ENCODE peak calls at places on chromosome 5, in ten cellular contexts. One of them, this sample, is unnamed. For H3K4me1, the result is how much of the 10 kb centered on the place peaks cover.

GRCh38 chr5:32339878-32340277 is 27.1 kb upstream of the MTMR12 start:
- DNase-seq in neural progenitor cell: no peak
- DNase-seq in mammary epithelial cell: no peak
- DNase-seq in suprapubic skin: no peak
- DNase-seq in left ventricle myocardium inferior: no peak
- DNase-seq in H1: no peak
- DNase-seq in thyroid gland: no peak
- DNase-seq in K562: no peak
- DNase-seq in Peyer's patch: no peak
- DNase-seq in cardiac muscle cell: no peak
- DNase-seq in this sample: no peak

GRCh38 chr5:8897316-8897715 is 648.6 kb downstream of the SEMA5A start:
- DNase-seq in neural progenitor cell: no peak
- DNase-seq in mammary epithelial cell: no peak
- DNase-seq in suprapubic skin: no peak
- DNase-seq in left ventricle myocardium inferior: no peak
- DNase-seq in H1: no peak
- DNase-seq in thyroid gland: peak
- DNase-seq in K562: no peak
- DNase-seq in Peyer's patch: no peak
- DNase-seq in cardiac muscle cell: no peak
- DNase-seq in this sample: no peak

GRCh38 chr5:150398432-150399157 is 14.1 kb downstream of the CD74 start:
- DNase-seq in neural progenitor cell: no peak
- DNase-seq in mammary epithelial cell: no peak
- DNase-seq in suprapubic skin: no peak
- DNase-seq in left ventricle myocardium inferior: no peak
- DNase-seq in H1: no peak
- DNase-seq in thyroid gland: no peak
- DNase-seq in K562: no peak
- DNase-seq in Peyer's patch: peak
- DNase-seq in cardiac muscle cell: no peak
- DNase-seq in this sample: no peak

GRCh38 chr5:87354496-87354895 is 58.2 kb downstream of the CCNH start:
- DNase-seq in neural progenitor cell: no peak
- DNase-seq in mammary epithelial cell: no peak
- DNase-seq in suprapubic skin: no peak
- DNase-seq in left ventricle myocardium inferior: no peak
- DNase-seq in H1: no peak
- DNase-seq in thyroid gland: no peak
- DNase-seq in K562: no peak
- DNase-seq in Peyer's patch: no peak
- DNase-seq in cardiac muscle cell: no peak
- DNase-seq in this sample: no peak

GRCh38 chr5:115601709-115602584 is at the start of gene TICAM2:
- DNase-seq in neural progenitor cell: peak
- DNase-seq in mammary epithelial cell: peak
- DNase-seq in suprapubic skin: peak
- DNase-seq in left ventricle myocardium inferior: peak
- DNase-seq in H1: no peak
- DNase-seq in thyroid gland: peak
- DNase-seq in K562: peak
- DNase-seq in Peyer's patch: peak
- DNase-seq in cardiac muscle cell: peak
- DNase-seq in this sample: no peak

GRCh38 chr5:56047448-56047847 is 52.7 kb upstream of the IL6ST start:
- DNase-seq in neural progenitor cell: no peak
- DNase-seq in mammary epithelial cell: no peak
- DNase-seq in suprapubic skin: no peak
- DNase-seq in left ventricle myocardium inferior: no peak
- DNase-seq in H1: no peak
- DNase-seq in thyroid gland: no peak
- DNase-seq in K562: no peak
- DNase-seq in Peyer's patch: no peak
- DNase-seq in cardiac muscle cell: no peak
- DNase-seq in this sample: no peak

GRCh38 chr5:177361418-177362101 is 3.8 kb downstream of the RGS14 start:
- DNase-seq in neural progenitor cell: no peak
- DNase-seq in mammary epithelial cell: no peak
- DNase-seq in suprapubic skin: no peak
- DNase-seq in left ventricle myocardium inferior: no peak
- DNase-seq in H1: no peak
- DNase-seq in thyroid gland: no peak
- DNase-seq in K562: no peak
- DNase-seq in Peyer's patch: peak
- DNase-seq in cardiac muscle cell: no peak
- DNase-seq in this sample: no peak

GRCh38 chr5:141826674-141827073 is 51.5 kb downstream of the PCDH1 start:
- DNase-seq in neural progenitor cell: no peak
- DNase-seq in mammary epithelial cell: no peak
- DNase-seq in suprapubic skin: no peak
- DNase-seq in left ventricle myocardium inferior: peak
- DNase-seq in H1: no peak
- DNase-seq in thyroid gland: no peak
- DNase-seq in K562: no peak
- DNase-seq in Peyer's patch: no peak
- DNase-seq in cardiac muscle cell: no peak
- DNase-seq in this sample: no peak

GRCh38 chr5:50593681-50594080 is 72.8 kb upstream of the PARP8 start:
- DNase-seq in neural progenitor cell: no peak
- DNase-seq in mammary epithelial cell: no peak
- DNase-seq in suprapubic skin: no peak
- DNase-seq in left ventricle myocardium inferior: no peak
- DNase-seq in H1: no peak
- DNase-seq in thyroid gland: no peak
- DNase-seq in K562: no peak
- DNase-seq in Peyer's patch: peak
- DNase-seq in cardiac muscle cell: no peak
- DNase-seq in this sample: no peak

GRCh38 chr5:130141689-130142320 is 237.5 kb downstream of the CHSY3 start:
- DNase-seq in neural progenitor cell: peak
- DNase-seq in mammary epithelial cell: peak
- DNase-seq in suprapubic skin: no peak
- DNase-seq in left ventricle myocardium inferior: no peak
- DNase-seq in H1: peak
- DNase-seq in thyroid gland: peak
- DNase-seq in K562: peak
- DNase-seq in Peyer's patch: no peak
- DNase-seq in cardiac muscle cell: peak
- DNase-seq in this sample: peak

GRCh38 chr5:107514305-107514704 is 156.4 kb downstream of the EFNA5 start:
- DNase-seq in neural progenitor cell: no peak
- DNase-seq in mammary epithelial cell: peak
- DNase-seq in suprapubic skin: no peak
- DNase-seq in left ventricle myocardium inferior: no peak
- DNase-seq in H1: no peak
- DNase-seq in thyroid gland: no peak
- DNase-seq in K562: no peak
- DNase-seq in Peyer's patch: no peak
- DNase-seq in cardiac muscle cell: no peak
- DNase-seq in this sample: no peak

GRCh38 chr5:165334186-165334585 is 1828.8 kb downstream of the MAT2B start:
- DNase-seq in neural progenitor cell: no peak
- DNase-seq in mammary epithelial cell: peak
- DNase-seq in suprapubic skin: no peak
- DNase-seq in left ventricle myocardium inferior: no peak
- DNase-seq in H1: no peak
- DNase-seq in thyroid gland: no peak
- DNase-seq in K562: no peak
- DNase-seq in Peyer's patch: no peak
- DNase-seq in cardiac muscle cell: no peak
- DNase-seq in this sample: no peak

GRCh38 chr5:148746826-148747535 is 79.4 kb upstream of the ADRB2 start:
- DNase-seq in neural progenitor cell: no peak
- DNase-seq in mammary epithelial cell: peak
- DNase-seq in suprapubic skin: no peak
- DNase-seq in left ventricle myocardium inferior: no peak
- DNase-seq in H1: no peak
- DNase-seq in thyroid gland: no peak
- DNase-seq in K562: peak
- DNase-seq in Peyer's patch: no peak
- DNase-seq in cardiac muscle cell: no peak
- DNase-seq in this sample: no peak

DNA sequence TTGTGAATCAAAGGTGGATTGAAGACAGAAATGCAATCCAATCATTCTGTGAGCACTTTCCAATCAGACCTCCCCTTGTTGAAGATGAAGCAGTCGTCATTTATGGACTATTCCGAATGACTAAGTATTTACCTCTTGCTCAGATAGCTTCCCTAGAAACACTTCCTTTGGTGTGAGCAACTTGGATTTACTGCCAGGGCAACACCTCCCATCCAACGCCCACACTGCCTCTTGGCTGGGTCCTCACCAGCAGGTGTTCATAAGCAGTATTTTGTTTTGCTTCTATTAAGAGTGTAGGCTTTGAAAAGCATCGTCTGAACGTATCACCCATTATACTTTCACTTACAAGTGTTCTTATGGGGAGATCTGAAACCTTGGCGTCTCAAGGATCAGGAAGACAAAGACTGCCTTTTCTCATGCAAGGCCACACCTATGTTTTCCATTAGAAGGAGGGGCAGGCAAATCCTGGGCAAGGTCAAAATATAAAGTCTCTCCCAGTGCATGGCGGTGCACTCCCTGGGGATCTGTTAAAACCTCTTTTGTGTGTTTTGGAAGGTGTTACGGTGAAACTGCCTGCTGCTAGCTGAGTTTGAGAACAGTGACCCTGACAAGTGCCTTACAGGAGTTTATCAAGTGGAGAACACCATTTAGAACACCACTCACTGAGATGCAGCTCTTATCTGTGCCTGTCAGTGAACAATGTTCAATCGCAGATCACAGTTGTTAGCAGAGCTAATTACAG is 10.6 kb upstream of the MARCHF3 start:
- DNase-seq in neural progenitor cell: no peak
- DNase-seq in mammary epithelial cell: peak
- DNase-seq in suprapubic skin: no peak
- DNase-seq in left ventricle myocardium inferior: no peak
- DNase-seq in H1: no peak
- DNase-seq in thyroid gland: peak
- DNase-seq in K562: peak
- DNase-seq in Peyer's patch: no peak
- DNase-seq in cardiac muscle cell: peak
- DNase-seq in this sample: no peak
- H3K4me3 ChIP-seq in neural progenitor cell: no peak
- H3K4me3 ChIP-seq in mammary epithelial cell: no peak
- H3K4me3 ChIP-seq in suprapubic skin: no peak
- H3K4me3 ChIP-seq in left ventricle myocardium inferior: peak
- H3K4me3 ChIP-seq in H1: no peak
- H3K4me3 ChIP-seq in thyroid gland: no peak
- H3K4me3 ChIP-seq in K562: no peak
- H3K4me3 ChIP-seq in Peyer's patch: no peak
- H3K4me3 ChIP-seq in cardiac muscle cell: no peak
- H3K4me3 ChIP-seq in this sample: no peak

DNA sequence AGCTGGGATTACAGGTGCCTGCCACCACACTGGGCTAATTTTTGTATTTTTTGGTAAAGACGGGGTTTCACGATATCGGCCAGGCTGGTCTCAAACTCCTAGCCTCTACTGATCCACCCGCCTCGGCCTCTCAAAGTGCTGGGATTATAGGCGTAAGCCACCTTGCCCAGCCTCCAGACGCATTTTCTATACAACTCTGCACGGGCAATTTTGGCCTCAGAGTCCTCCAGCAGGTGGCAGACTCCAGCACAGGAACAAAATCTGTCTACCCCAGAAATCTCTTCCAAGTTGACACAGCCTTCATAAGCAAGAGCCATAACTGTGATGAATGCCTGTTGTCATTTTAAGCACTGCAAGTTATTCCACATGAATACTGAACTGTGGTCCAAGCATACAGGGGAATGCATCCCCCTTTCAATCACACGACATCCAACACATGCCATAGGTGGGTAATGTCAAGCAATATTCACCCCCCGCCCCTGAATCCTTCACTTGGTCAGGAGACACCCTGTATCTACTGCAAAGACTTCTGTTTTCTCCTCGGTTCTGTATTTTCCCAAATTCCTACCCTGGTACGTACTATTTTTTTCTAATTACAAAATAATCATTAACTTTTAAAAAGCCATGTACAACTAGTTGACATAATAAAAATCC is 50.8 kb downstream of the ALDH7A1 start:
- DNase-seq in neural progenitor cell: peak
- DNase-seq in mammary epithelial cell: peak
- DNase-seq in suprapubic skin: no peak
- DNase-seq in left ventricle myocardium inferior: no peak
- DNase-seq in H1: no peak
- DNase-seq in thyroid gland: peak
- DNase-seq in K562: peak
- DNase-seq in Peyer's patch: no peak
- DNase-seq in cardiac muscle cell: peak
- DNase-seq in this sample: no peak
- H3K27ac ChIP-seq in neural progenitor cell: no peak
- H3K27ac ChIP-seq in mammary epithelial cell: no peak
- H3K27ac ChIP-seq in suprapubic skin: no peak
- H3K27ac ChIP-seq in left ventricle myocardium inferior: no peak
- H3K27ac ChIP-seq in H1: no peak
- H3K27ac ChIP-seq in thyroid gland: no peak
- H3K27ac ChIP-seq in K562: no peak
- H3K27ac ChIP-seq in Peyer's patch: no peak
- H3K27ac ChIP-seq in cardiac muscle cell: no peak
- H3K27ac ChIP-seq in this sample: no peak

GRCh38 chr5:90792725-90793124 is 234.1 kb downstream of the ADGRV1 start:
- DNase-seq in neural progenitor cell: no peak
- DNase-seq in mammary epithelial cell: no peak
- DNase-seq in suprapubic skin: no peak
- DNase-seq in left ventricle myocardium inferior: no peak
- DNase-seq in H1: no peak
- DNase-seq in thyroid gland: no peak
- DNase-seq in K562: no peak
- DNase-seq in Peyer's patch: no peak
- DNase-seq in cardiac muscle cell: no peak
- DNase-seq in this sample: no peak
- H3K4me1 ChIP-seq in neural progenitor cell: under half
- H3K4me1 ChIP-seq in mammary epithelial cell: under half
- H3K4me1 ChIP-seq in suprapubic skin: under half
- H3K4me1 ChIP-seq in left ventricle myocardium inferior: under half
- H3K4me1 ChIP-seq in H1: under half
- H3K4me1 ChIP-seq in thyroid gland: under half
- H3K4me1 ChIP-seq in K562: under half
- H3K4me1 ChIP-seq in Peyer's patch: under half
- H3K4me1 ChIP-seq in cardiac muscle cell: under half
- H3K4me1 ChIP-seq in this sample: under half

DNA sequence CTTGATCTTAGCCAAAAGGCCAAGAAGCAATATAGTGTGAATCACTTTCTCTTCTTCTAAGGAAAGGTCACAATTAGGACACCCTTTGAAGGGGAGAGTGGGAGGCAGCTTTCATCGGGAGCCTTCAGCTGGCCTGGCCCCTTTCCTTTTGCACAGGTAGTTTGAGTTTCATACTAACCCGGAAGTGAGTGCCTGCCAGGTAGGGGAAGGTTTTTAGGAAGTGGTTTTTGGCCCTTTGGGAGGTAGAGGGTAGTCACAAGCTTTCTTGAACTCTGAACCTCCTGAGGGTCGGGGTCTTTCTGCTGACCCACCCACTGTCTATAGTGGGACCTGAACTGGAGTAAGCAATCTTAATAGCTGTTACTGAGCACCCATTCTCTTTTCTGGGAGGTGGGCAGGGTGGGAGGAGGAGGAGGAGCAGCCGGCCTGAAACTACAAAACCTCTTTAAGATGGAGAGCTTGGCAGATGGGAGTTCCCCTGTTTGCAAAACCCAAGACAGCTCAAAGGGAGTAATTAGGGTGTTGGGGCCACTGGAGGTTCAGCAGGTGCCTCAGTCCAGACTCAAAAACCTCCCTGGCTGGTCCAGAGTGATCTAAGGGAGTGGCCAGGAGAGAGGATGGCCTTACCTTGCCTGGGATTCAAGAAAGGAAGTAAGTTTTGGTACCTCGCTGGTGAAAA is 6.0 kb downstream of the LARP1 start:
- DNase-seq in neural progenitor cell: no peak
- DNase-seq in mammary epithelial cell: no peak
- DNase-seq in suprapubic skin: no peak
- DNase-seq in left ventricle myocardium inferior: no peak
- DNase-seq in H1: no peak
- DNase-seq in thyroid gland: no peak
- DNase-seq in K562: no peak
- DNase-seq in Peyer's patch: peak
- DNase-seq in cardiac muscle cell: no peak
- DNase-seq in this sample: no peak
- H3K4me3 ChIP-seq in neural progenitor cell: no peak
- H3K4me3 ChIP-seq in mammary epithelial cell: no peak
- H3K4me3 ChIP-seq in suprapubic skin: no peak
- H3K4me3 ChIP-seq in left ventricle myocardium inferior: no peak
- H3K4me3 ChIP-seq in H1: no peak
- H3K4me3 ChIP-seq in thyroid gland: no peak
- H3K4me3 ChIP-seq in K562: no peak
- H3K4me3 ChIP-seq in Peyer's patch: no peak
- H3K4me3 ChIP-seq in cardiac muscle cell: no peak
- H3K4me3 ChIP-seq in this sample: no peak